ENCODE peak calls at places on chromosomes 7 and 10, in eight cellular contexts. Z is SJCRH30, M is Panc1, A is trophoblast cell, E is aorta, G is stomach, W is astrocyte, Q is right atrium auricular region. D is an unnamed sample.

GRCh38 chr10:17606547-17607040 is 10.6 kb downstream of the HACD1 start:
- DNase-seq in Z (no peak), G (no peak), Q (no peak), A (no peak), W (no peak), E (no peak), M (no peak), D (no peak)

GRCh38 chr10:57785546-57785945 is 482.1 kb downstream of the IPMK start:
- DNase-seq in E (no peak), G (no peak), M (no peak), W (no peak), Q (no peak), Z (no peak), A (peak; percentile 66), D (no peak)

GRCh38 chr7:32496052-32496813 is 944 bp downstream of the AVL9 start:
- DNase-seq in E (no peak), G (no peak), Q (no peak), M (no peak), Z (no peak), W (no peak), A (no peak), D (no peak)

GRCh38 chr7:133365892-133366291 is 113.0 kb downstream of the EXOC4 start:
- DNase-seq in W (peak; percentile 80), A (no peak), G (no peak), Q (no peak), Z (no peak), E (peak; percentile 42), M (no peak), D (peak; percentile 16)

GRCh38 chr10:122441961-122442360 is 12.5 kb upstream of the ARMS2 start:
- DNase-seq in G (no peak), W (peak; percentile 80), E (no peak), Z (no peak), Q (no peak), A (peak; percentile 63), M (peak; percentile 30), D (no peak)

GRCh38 chr7:155381852-155382801 is 75.8 kb upstream of the EN2 start:
- DNase-seq in A (no peak), W (no peak), Z (no peak), G (no peak), Q (no peak), E (no peak), M (no peak), D (no peak)

GRCh38 chr7:36313607-36314006 is 76.1 kb upstream of the ANLN start:
- DNase-seq in M (no peak), A (no peak), Q (no peak), Z (no peak), W (no peak), E (no peak), G (no peak), D (no peak)

GRCh38 chr7:55308186-55308929 is 56.8 kb upstream of the LANCL2 start:
- DNase-seq in A (peak; percentile 92), Z (peak; percentile 76), M (no peak), Q (no peak), E (no peak), W (peak; percentile 97), G (no peak), D (no peak)

GRCh38 chr7:7821517-7821916 is 103.1 kb upstream of the RPA3 start:
- DNase-seq in W (no peak), G (no peak), Z (no peak), E (no peak), Q (no peak), A (no peak), M (no peak), D (no peak)

GRCh38 chr10:69317175-69318086 is 39.1 kb downstream of the HK1 start:
- DNase-seq in G (no peak), W (no peak), Z (no peak), Q (no peak), M (no peak), A (peak; percentile 62), E (no peak), D (no peak)

GRCh38 chr7:106773228-106773627 is 91.9 kb upstream of the PIK3CG start:
- DNase-seq in E (no peak), M (no peak), Z (no peak), A (no peak), Q (no peak), G (no peak), W (peak; percentile 32), D (no peak)

GRCh38 chr10:34742456-34742855 is 72.6 kb downstream of the PARD3 start:
- DNase-seq in Z (no peak), M (no peak), W (peak; percentile 55), E (no peak), A (no peak), Q (no peak), G (no peak), D (no peak)

GRCh38 chr10:29736325-29737208 is 101.8 kb upstream of the SVIL start:
- DNase-seq in W (peak; percentile 50), G (peak; percentile 67), E (peak; percentile 81), Q (peak; percentile 65), M (no peak), A (peak; percentile 47), Z (peak; percentile 48), D (peak; percentile 71)

GRCh38 chr10:79454259-79454658 is 8.8 kb upstream of the ZCCHC24 start:
- DNase-seq in M (no peak), Z (no peak), Q (peak; percentile 75), A (no peak), G (no peak), W (peak; percentile 73), E (no peak), D (no peak)

GRCh38 chr7:101017099-101017777 is 2.6 kb upstream of the MUC17 start:
- DNase-seq in Z (peak; percentile 82), Q (peak; percentile 84), A (peak; percentile 69), G (peak; percentile 68), M (peak; percentile 53), E (peak; percentile 87), W (peak; percentile 67), D (peak; percentile 35)

GRCh38 chr7:47432988-47433895 is 148.7 kb downstream of the TNS3 start:
- DNase-seq in Z (no peak), M (no peak), Q (no peak), E (peak; percentile 76), A (peak; percentile 50), G (no peak), W (no peak), D (no peak)

GRCh38 chr10:62336404-62336803 is 37.8 kb upstream of the ZNF365 start:
- DNase-seq in W (no peak), M (no peak), A (no peak), E (no peak), Q (no peak), G (no peak), Z (no peak), D (no peak)

GRCh38 chr10:103781329-103782061 is 73.9 kb downstream of the SH3PXD2A start:
- DNase-seq in A (peak; percentile 95), Q (no peak), W (peak; percentile 99), G (no peak), E (no peak), Z (no peak), M (peak; percentile 20), D (no peak)

GRCh38 chr10:76337641-76338040 is 906.2 kb downstream of the LRMDA start:
- DNase-seq in Q (no peak), W (peak; percentile 83), A (no peak), E (no peak), G (no peak), M (no peak), Z (no peak), D (no peak)

GRCh38 chr7:48976850-48977249 is 52.5 kb downstream of the CDC14C start:
- DNase-seq in W (no peak), G (no peak), M (no peak), Z (no peak), E (no peak), A (no peak), Q (no peak), D (no peak)

GRCh38 chr7:46930336-46930735 is 651.6 kb downstream of the TNS3 start:
- DNase-seq in W (peak; percentile 96), Z (no peak), G (no peak), A (peak; percentile 86), E (peak; percentile 48), Q (no peak), M (peak; percentile 74), D (no peak)

GRCh38 chr7:133561361-133561760 is 308.5 kb downstream of the EXOC4 start:
- DNase-seq in A (no peak), Z (no peak), W (no peak), Q (no peak), G (no peak), M (no peak), E (no peak), D (no peak)

GRCh38 chr10:89515031-89515841 is 20.2 kb downstream of the SLC16A12 start:
- DNase-seq in E (peak; percentile 54), Z (peak; percentile 71), M (no peak), A (no peak), Q (no peak), W (peak; percentile 100), G (no peak), D (peak; percentile 94)

DNA sequence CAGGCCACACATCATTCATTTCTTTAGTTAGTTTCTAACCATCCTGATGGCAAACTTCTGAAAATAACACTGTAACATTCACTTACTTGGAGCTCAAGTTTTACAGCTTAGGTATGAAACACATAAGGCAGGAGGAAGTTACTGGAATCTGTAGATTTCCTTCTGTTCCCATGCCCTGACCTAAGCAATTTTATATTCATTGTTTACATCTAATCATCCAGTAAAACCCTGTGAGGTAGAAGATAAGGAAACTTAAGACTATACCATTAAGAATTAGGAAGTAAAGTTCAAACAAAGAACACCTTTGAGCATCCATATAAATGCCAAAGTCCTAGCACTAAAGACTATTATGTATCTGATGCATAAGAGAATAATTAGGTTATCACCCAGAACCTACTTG is 19.5 kb downstream of the RALA start:
- DNase-seq in G (no peak), W (no peak), Q (no peak), M (no peak), E (no peak), A (no peak), Z (no peak), D (no peak)
- H3K27ac ChIP-seq in G (no peak overlapping the region), W (no peak overlapping the region), Q (no peak overlapping the region), M (no peak overlapping the region), E (no peak overlapping the region), A (no peak overlapping the region), Z (no peak overlapping the region), D (no peak overlapping the region)

GRCh38 chr7:29588900-29589696 is 25.5 kb downstream of the PRR15 start:
- DNase-seq in W (no peak), E (no peak), Q (no peak), M (peak; percentile 65), Z (peak; percentile 36), A (peak; percentile 23), G (peak; percentile 45), D (peak; percentile 44)
- H3K27ac ChIP-seq in W (no peak overlapping the region), E (no peak overlapping the region), Q (no peak overlapping the region), M (no peak overlapping the region), Z (no peak overlapping the region), A (no peak overlapping the region), G (no peak overlapping the region), D (no peak overlapping the region)

GRCh38 chr7:73735526-73735905 is 3.1 kb downstream of the ABHD11 start:
- DNase-seq in G (no peak), E (no peak), M (no peak), Q (no peak), A (no peak), Z (no peak), W (no peak), D (no peak)
- H3K27ac ChIP-seq in G (no peak overlapping the region), E (no peak overlapping the region), M (peak overlapping the region; percentile 48), Q (no peak overlapping the region), A (no peak overlapping the region), Z (no peak overlapping the region), W (no peak overlapping the region), D (peak overlapping the region; percentile 66)

DNA sequence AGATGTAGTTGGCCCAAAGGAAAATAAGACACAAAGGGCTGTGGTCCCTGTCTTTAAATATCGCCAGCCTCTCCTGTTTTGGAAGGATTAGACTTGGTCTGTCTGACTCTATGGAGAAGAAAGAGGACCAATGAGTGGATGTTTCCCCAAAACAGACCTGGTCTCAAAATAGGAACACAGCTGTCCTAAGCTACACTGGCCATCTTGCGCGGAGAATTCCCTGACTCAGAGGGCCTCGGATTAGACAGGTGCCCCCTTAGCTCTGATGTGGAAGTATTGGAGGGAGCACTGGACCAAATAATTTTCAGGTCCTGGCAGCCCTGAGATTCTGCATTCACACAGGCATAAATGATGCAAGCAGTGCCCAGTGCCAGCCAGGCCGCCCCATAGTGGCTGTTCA is 56.1 kb downstream of the CHST15 start:
- DNase-seq in A (no peak), E (no peak), W (no peak), Z (no peak), Q (no peak), M (no peak), G (no peak), D (no peak)
- H3K27ac ChIP-seq in A (no peak overlapping the region), E (no peak overlapping the region), W (no peak overlapping the region), Z (no peak overlapping the region), Q (no peak overlapping the region), M (no peak overlapping the region), G (no peak overlapping the region), D (no peak overlapping the region)